ENCODE peak calls at places on chromosomes 7 and 10, in six cellular contexts. One of them, this sample, is unnamed.

GRCh38 chr7:152074673-152075072 is 49.2 kb downstream of the GALNT11 start:
- DNase-seq in CD4-positive, alpha-beta T cell: no peak
- DNase-seq in heart right ventricle: no peak
- DNase-seq in AG04450: no peak
- DNase-seq in ovary: no peak
- DNase-seq in IMR-90: no peak
- DNase-seq in this sample: no peak

GRCh38 chr7:156160811-156161210 is 348.5 kb upstream of the SHH start:
- DNase-seq in CD4-positive, alpha-beta T cell: no peak
- DNase-seq in heart right ventricle: no peak
- DNase-seq in AG04450: no peak
- DNase-seq in ovary: no peak
- DNase-seq in IMR-90: no peak
- DNase-seq in this sample: peak

GRCh38 chr7:22445140-22445722 is 54.8 kb downstream of the STEAP1B start:
- DNase-seq in CD4-positive, alpha-beta T cell: no peak
- DNase-seq in heart right ventricle: peak
- DNase-seq in AG04450: no peak
- DNase-seq in ovary: peak
- DNase-seq in IMR-90: peak
- DNase-seq in this sample: peak

GRCh38 chr10:62352356-62352963 is 21.7 kb upstream of the ZNF365 start:
- DNase-seq in CD4-positive, alpha-beta T cell: no peak
- DNase-seq in heart right ventricle: no peak
- DNase-seq in AG04450: no peak
- DNase-seq in ovary: no peak
- DNase-seq in IMR-90: peak
- DNase-seq in this sample: no peak

GRCh38 chr7:144513332-144513731 is 109.8 kb upstream of the NOBOX start:
- DNase-seq in CD4-positive, alpha-beta T cell: no peak
- DNase-seq in heart right ventricle: no peak
- DNase-seq in AG04450: no peak
- DNase-seq in ovary: no peak
- DNase-seq in IMR-90: no peak
- DNase-seq in this sample: no peak

GRCh38 chr7:91565499-91566331 is 301.5 kb downstream of the FZD1 start:
- DNase-seq in CD4-positive, alpha-beta T cell: no peak
- DNase-seq in heart right ventricle: no peak
- DNase-seq in AG04450: no peak
- DNase-seq in ovary: peak
- DNase-seq in IMR-90: no peak
- DNase-seq in this sample: no peak

GRCh38 chr7:112104153-112104552 is 102.0 kb downstream of the DOCK4 start:
- DNase-seq in CD4-positive, alpha-beta T cell: no peak
- DNase-seq in heart right ventricle: no peak
- DNase-seq in AG04450: no peak
- DNase-seq in ovary: no peak
- DNase-seq in IMR-90: no peak
- DNase-seq in this sample: no peak

GRCh38 chr10:59375990-59376389 is 13.6 kb upstream of the FAM13C start:
- DNase-seq in CD4-positive, alpha-beta T cell: no peak
- DNase-seq in heart right ventricle: no peak
- DNase-seq in AG04450: no peak
- DNase-seq in ovary: no peak
- DNase-seq in IMR-90: no peak
- DNase-seq in this sample: no peak

GRCh38 chr7:128893251-128894100 is 17.0 kb downstream of the KCP start:
- DNase-seq in CD4-positive, alpha-beta T cell: no peak
- DNase-seq in heart right ventricle: no peak
- DNase-seq in AG04450: no peak
- DNase-seq in ovary: no peak
- DNase-seq in IMR-90: no peak
- DNase-seq in this sample: no peak

GRCh38 chr10:121615401-121615800 is 17.2 kb upstream of the FGFR2 start:
- DNase-seq in CD4-positive, alpha-beta T cell: no peak
- DNase-seq in heart right ventricle: peak
- DNase-seq in AG04450: no peak
- DNase-seq in ovary: peak
- DNase-seq in IMR-90: no peak
- DNase-seq in this sample: no peak
- H3K27ac ChIP-seq in CD4-positive, alpha-beta T cell: no peak
- H3K27ac ChIP-seq in heart right ventricle: no peak
- H3K27ac ChIP-seq in AG04450: no peak
- H3K27ac ChIP-seq in ovary: no peak
- H3K27ac ChIP-seq in IMR-90: no peak
- H3K27ac ChIP-seq in this sample: no peak

GRCh38 chr7:2200584-2200980 is 32.2 kb downstream of the MAD1L1 start:
- DNase-seq in CD4-positive, alpha-beta T cell: no peak
- DNase-seq in heart right ventricle: no peak
- DNase-seq in AG04450: no peak
- DNase-seq in ovary: no peak
- DNase-seq in IMR-90: no peak
- DNase-seq in this sample: no peak
- TF ChIP-seq CTCF in CD4-positive, alpha-beta T cell: no peak
- TF ChIP-seq CTCF in heart right ventricle: no peak
- TF ChIP-seq CTCF in AG04450: no peak
- TF ChIP-seq CTCF in ovary: no peak
- TF ChIP-seq CTCF in IMR-90: no peak
- TF ChIP-seq CTCF in this sample: no peak

GRCh38 chr10:15313844-15314243 is 57.2 kb downstream of the FAM171A1 start:
- DNase-seq in CD4-positive, alpha-beta T cell: no peak
- DNase-seq in heart right ventricle: peak
- DNase-seq in AG04450: no peak
- DNase-seq in ovary: no peak
- DNase-seq in IMR-90: no peak
- DNase-seq in this sample: no peak
- H3K27ac ChIP-seq in CD4-positive, alpha-beta T cell: no peak
- H3K27ac ChIP-seq in heart right ventricle: peak
- H3K27ac ChIP-seq in AG04450: no peak
- H3K27ac ChIP-seq in ovary: no peak
- H3K27ac ChIP-seq in IMR-90: no peak
- H3K27ac ChIP-seq in this sample: peak

DNA sequence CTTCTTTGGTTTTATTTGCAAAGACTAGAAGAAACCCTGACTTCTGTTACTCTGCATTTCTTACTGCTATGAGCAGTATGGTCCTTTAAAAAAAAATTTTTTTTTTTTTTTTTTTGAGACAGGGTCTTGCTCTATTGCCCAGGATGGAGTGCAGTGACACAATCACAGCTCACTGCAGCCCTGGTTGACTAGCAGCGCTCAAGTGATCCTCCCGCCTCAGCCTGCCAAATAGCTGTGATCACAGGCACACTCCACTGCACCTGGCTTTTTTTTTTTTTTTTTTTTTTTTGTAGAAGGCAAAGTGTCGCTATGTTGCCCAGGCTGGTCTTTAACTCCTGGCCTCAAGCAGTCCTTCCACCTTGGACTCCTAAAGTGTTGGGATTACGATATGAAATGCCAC is 17.4 kb downstream of the CNNM2 start:
- DNase-seq in CD4-positive, alpha-beta T cell: no peak
- DNase-seq in heart right ventricle: no peak
- DNase-seq in AG04450: no peak
- DNase-seq in ovary: no peak
- DNase-seq in IMR-90: no peak
- DNase-seq in this sample: no peak
- TF ChIP-seq CTCF in CD4-positive, alpha-beta T cell: no peak
- TF ChIP-seq CTCF in heart right ventricle: no peak
- TF ChIP-seq CTCF in AG04450: no peak
- TF ChIP-seq CTCF in ovary: no peak
- TF ChIP-seq CTCF in IMR-90: no peak
- TF ChIP-seq CTCF in this sample: no peak

GRCh38 chr10:807958-808353 is 118.5 kb upstream of the DIP2C start:
- DNase-seq in CD4-positive, alpha-beta T cell: no peak
- DNase-seq in heart right ventricle: no peak
- DNase-seq in AG04450: no peak
- DNase-seq in ovary: no peak
- DNase-seq in IMR-90: no peak
- DNase-seq in this sample: peak
- H3K27ac ChIP-seq in CD4-positive, alpha-beta T cell: no peak
- H3K27ac ChIP-seq in heart right ventricle: no peak
- H3K27ac ChIP-seq in AG04450: no peak
- H3K27ac ChIP-seq in ovary: no peak
- H3K27ac ChIP-seq in IMR-90: no peak
- H3K27ac ChIP-seq in this sample: no peak

GRCh38 chr7:140645166-140645565 is 4.6 kb upstream of the DENND2A start:
- DNase-seq in CD4-positive, alpha-beta T cell: no peak
- DNase-seq in heart right ventricle: no peak
- DNase-seq in AG04450: no peak
- DNase-seq in ovary: no peak
- DNase-seq in IMR-90: no peak
- DNase-seq in this sample: no peak
- TF ChIP-seq CTCF in CD4-positive, alpha-beta T cell: no peak
- TF ChIP-seq CTCF in heart right ventricle: peak
- TF ChIP-seq CTCF in AG04450: peak
- TF ChIP-seq CTCF in ovary: no peak
- TF ChIP-seq CTCF in IMR-90: peak
- TF ChIP-seq CTCF in this sample: peak

GRCh38 chr10:119118231-119118630 is 14.3 kb downstream of the DENND10 start:
- DNase-seq in CD4-positive, alpha-beta T cell: no peak
- DNase-seq in heart right ventricle: no peak
- DNase-seq in AG04450: no peak
- DNase-seq in ovary: no peak
- DNase-seq in IMR-90: no peak
- DNase-seq in this sample: no peak

GRCh38 chr10:119120875-119121274 is 17.0 kb downstream of the DENND10 start:
- DNase-seq in CD4-positive, alpha-beta T cell: no peak
- DNase-seq in heart right ventricle: no peak
- DNase-seq in AG04450: no peak
- DNase-seq in ovary: no peak
- DNase-seq in IMR-90: no peak
- DNase-seq in this sample: no peak

GRCh38 chr10:119116326-119116951 is 12.5 kb downstream of the DENND10 start:
- DNase-seq in CD4-positive, alpha-beta T cell: no peak
- DNase-seq in heart right ventricle: no peak
- DNase-seq in AG04450: no peak
- DNase-seq in ovary: no peak
- DNase-seq in IMR-90: no peak
- DNase-seq in this sample: no peak

GRCh38 chr10:119120413-119120867 is 16.5 kb downstream of the DENND10 start:
- DNase-seq in CD4-positive, alpha-beta T cell: no peak
- DNase-seq in heart right ventricle: no peak
- DNase-seq in AG04450: peak
- DNase-seq in ovary: no peak
- DNase-seq in IMR-90: peak
- DNase-seq in this sample: no peak

GRCh38 chr10:119119400-119119799 is 15.5 kb downstream of the DENND10 start:
- DNase-seq in CD4-positive, alpha-beta T cell: no peak
- DNase-seq in heart right ventricle: no peak
- DNase-seq in AG04450: no peak
- DNase-seq in ovary: no peak
- DNase-seq in IMR-90: no peak
- DNase-seq in this sample: no peak
- H3K27ac ChIP-seq in CD4-positive, alpha-beta T cell: no peak
- H3K27ac ChIP-seq in heart right ventricle: no peak
- H3K27ac ChIP-seq in AG04450: no peak
- H3K27ac ChIP-seq in ovary: no peak
- H3K27ac ChIP-seq in IMR-90: no peak
- H3K27ac ChIP-seq in this sample: no peak

DNA sequence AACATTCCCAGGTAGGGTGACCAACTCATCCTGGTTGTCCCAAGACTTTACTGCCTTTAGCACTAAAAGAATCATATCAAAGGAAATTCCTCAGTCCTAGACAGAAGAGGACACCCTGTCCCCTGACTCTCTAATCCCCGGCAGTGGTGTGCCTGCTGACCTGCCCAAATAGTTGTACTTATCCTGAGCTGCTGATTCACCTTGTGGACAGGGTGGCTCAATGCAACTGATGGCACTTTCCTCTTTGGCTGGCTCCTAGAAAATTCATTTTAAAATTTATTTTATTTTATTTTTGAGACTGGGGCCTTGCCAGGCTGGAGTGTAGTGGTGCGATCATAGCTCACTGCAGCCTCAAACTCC is 111.7 kb downstream of the JCAD start:
- DNase-seq in CD4-positive, alpha-beta T cell: no peak
- DNase-seq in heart right ventricle: no peak
- DNase-seq in AG04450: no peak
- DNase-seq in ovary: no peak
- DNase-seq in IMR-90: no peak
- DNase-seq in this sample: no peak
- TF ChIP-seq CTCF in CD4-positive, alpha-beta T cell: no peak
- TF ChIP-seq CTCF in heart right ventricle: no peak
- TF ChIP-seq CTCF in AG04450: no peak
- TF ChIP-seq CTCF in ovary: no peak
- TF ChIP-seq CTCF in IMR-90: no peak
- TF ChIP-seq CTCF in this sample: no peak